ENCODE peak calls at places on chromosomes 2 and 18, in six cellular contexts. K is mammary epithelial cell, D is GM13977, P is brain microvascular endothelial cell, A is progenitor cell of endocrine pancreas, E is colonic mucosa. G is an unnamed sample.

GRCh38 chr18:50775726-50776125 is 44.1 kb downstream of the MRO start:
- DNase-seq in E (no peak), K (no peak), P (no peak), A (no peak), D (no peak), G (no peak)

GRCh38 chr2:240898108-240898730 is 2.3 kb upstream of the MAB21L4 start:
- DNase-seq in A (no peak), E (no peak), P (no peak), D (no peak), K (peak; percentile 19), G (no peak)

GRCh38 chr18:57585421-57585820 is 1.1 kb downstream of the FECH start:
- DNase-seq in A (no peak), E (no peak), P (no peak), D (no peak), K (peak; percentile 53), G (no peak)

GRCh38 chr2:235553696-235554100 is 59.9 kb downstream of the AGAP1 start:
- DNase-seq in K (no peak), A (no peak), P (no peak), D (no peak), E (no peak), G (no peak)

GRCh38 chr2:96895709-96896651 is 26.1 kb upstream of the SEMA4C start:
- DNase-seq in E (peak; percentile 35), D (no peak), A (no peak), P (no peak), K (peak; percentile 67), G (no peak)

GRCh38 chr2:121288454-121289231 is 3.6 kb upstream of the TFCP2L1 start:
- DNase-seq in D (no peak), E (no peak), K (no peak), A (no peak), P (no peak), G (no peak)

GRCh38 chr18:48787523-48788151 is 163.1 kb downstream of the SMAD7 start:
- DNase-seq in D (no peak), K (no peak), E (no peak), A (no peak), P (peak; percentile 70), G (no peak)

GRCh38 chr2:54545700-54546450 is 89.7 kb downstream of the SPTBN1 start:
- DNase-seq in K (peak; percentile 95), A (no peak), D (no peak), P (no peak), E (no peak), G (no peak)

GRCh38 chr2:233756429-233757081 is 3.5 kb upstream of the UGT1A1 start:
- DNase-seq in D (no peak), K (no peak), P (no peak), E (peak; percentile 35), A (no peak), G (no peak)

GRCh38 chr18:5369513-5369912 is 74.0 kb upstream of the ZBTB14 start:
- DNase-seq in E (no peak), D (no peak), A (no peak), P (no peak), K (no peak), G (no peak)

GRCh38 chr2:2389215-2389614 is 58.1 kb upstream of the MYT1L start:
- DNase-seq in D (no peak), A (no peak), P (no peak), K (no peak), E (no peak), G (no peak)

GRCh38 chr2:43305537-43305936 is 79.1 kb upstream of the ZFP36L2 start:
- DNase-seq in P (no peak), K (no peak), E (peak; percentile 39), A (no peak), D (no peak), G (no peak)

GRCh38 chr18:13626544-13626908 is 99.8 kb downstream of the FAM210A start:
- DNase-seq in E (no peak), D (no peak), A (no peak), P (no peak), K (no peak), G (no peak)

GRCh38 chr18:68391801-68392200 is 323.1 kb downstream of the TMX3 start:
- DNase-seq in E (no peak), D (no peak), K (no peak), P (no peak), A (no peak), G (no peak)

GRCh38 chr2:190407246-190407661 is 901 bp upstream of the MFSD6 start:
- DNase-seq in K (no peak), D (no peak), A (no peak), P (no peak), E (no peak), G (no peak)

GRCh38 chr2:84631047-84631446 is 114.7 kb downstream of the DNAH6 start:
- DNase-seq in D (peak; percentile 15), A (no peak), K (peak; percentile 24), P (peak; percentile 34), E (no peak), G (no peak)

GRCh38 chr2:46697830-46698323 is 217.7 kb downstream of the MCFD2 start:
- DNase-seq in K (no peak), P (no peak), D (no peak), A (no peak), E (peak; percentile 41), G (no peak)

GRCh38 chr18:36419913-36420531 is 122.5 kb downstream of the FHOD3 start:
- DNase-seq in A (no peak), D (peak; percentile 17), P (no peak), K (peak; percentile 84), E (no peak), G (no peak)
- TF ChIP-seq CTCF in A (no peak), D (no peak), P (peak; percentile 22), K (peak; percentile 64), E (no peak), G (no peak)

GRCh38 chr2:170716851-170717598 is 1.9 kb downstream of the SP5 start:
- DNase-seq in D (peak; percentile 72), K (no peak), E (peak; percentile 41), A (peak; percentile 59), P (no peak), G (peak; percentile 48)
- TF ChIP-seq CTCF in D (peak; percentile 61), K (peak; percentile 43), E (peak; percentile 39), A (peak; percentile 74), P (peak; percentile 56), G (peak; percentile 83)

GRCh38 chr2:143514413-143514812 is 385.2 kb downstream of the ARHGAP15 start:
- DNase-seq in P (no peak), A (no peak), E (no peak), K (peak; percentile 8), D (no peak), G (no peak)

GRCh38 chr2:143513081-143513480 is 383.9 kb downstream of the ARHGAP15 start:
- DNase-seq in A (no peak), E (no peak), K (peak; percentile 25), D (peak; percentile 12), P (peak; percentile 72), G (no peak)

GRCh38 chr2:143515318-143515717 is 386.1 kb downstream of the ARHGAP15 start:
- DNase-seq in D (no peak), E (no peak), A (no peak), K (no peak), P (no peak), G (no peak)
- TF ChIP-seq CTCF in D (no peak), E (no peak), A (no peak), K (no peak), P (no peak), G (no peak)

GRCh38 chr2:215951558-215951957 is 61.8 kb downstream of the MREG start:
- DNase-seq in A (no peak), E (no peak), K (no peak), D (no peak), P (no peak), G (no peak)

GRCh38 chr2:215948051-215948450 is 65.3 kb downstream of the MREG start:
- DNase-seq in K (no peak), D (no peak), A (no peak), E (no peak), P (no peak), G (no peak)

GRCh38 chr2:215946581-215946980 is 66.8 kb downstream of the MREG start:
- DNase-seq in K (no peak), P (no peak), A (no peak), E (no peak), D (no peak), G (no peak)

GRCh38 chr2:215952860-215953637 is 60.3 kb downstream of the MREG start:
- DNase-seq in K (no peak), A (no peak), E (no peak), P (no peak), D (no peak), G (no peak)

GRCh38 chr2:215950009-215950408 is 63.3 kb downstream of the MREG start:
- DNase-seq in P (peak; percentile 38), D (peak; percentile 50), A (no peak), K (peak; percentile 60), E (no peak), G (no peak)
- TF ChIP-seq CTCF in P (peak; percentile 50), D (peak; percentile 58), A (peak; percentile 53), K (peak; percentile 70), E (peak; percentile 50), G (peak; percentile 63)